ENCODE peak calls at places on chromosomes 4 and X, in six cellular contexts. One of them, this sample, is unnamed.

GRCh38 chr4:83390965-83391364 is 56.3 kb upstream of the HPSE start:
- DNase-seq in Right ventricle myocardium superior: no peak
- DNase-seq in BJ: no peak
- DNase-seq in HS-5: no peak
- DNase-seq in GM13977: no peak
- DNase-seq in uterus: no peak
- DNase-seq in this sample: no peak

GRCh38 chr4:13481569-13481968 is 2.6 kb downstream of the RAB28 start:
- DNase-seq in Right ventricle myocardium superior: no peak
- DNase-seq in BJ: no peak
- DNase-seq in GM13977: no peak
- DNase-seq in HS-5: no peak
- DNase-seq in uterus: no peak
- DNase-seq in this sample: peak

GRCh38 chrX:37986893-37987292 is 19.5 kb upstream of the SYTL5 start:
- DNase-seq in HS-5: peak
- DNase-seq in Right ventricle myocardium superior: no peak
- DNase-seq in uterus: no peak
- DNase-seq in GM13977: no peak
- DNase-seq in BJ: no peak
- DNase-seq in this sample: peak

GRCh38 chr4:75844151-75844662 is 58.0 kb downstream of the PPEF2 start:
- DNase-seq in uterus: peak
- DNase-seq in BJ: peak
- DNase-seq in GM13977: no peak
- DNase-seq in HS-5: peak
- DNase-seq in Right ventricle myocardium superior: no peak
- DNase-seq in this sample: peak

GRCh38 chr4:26212528-26212927 is 108.3 kb upstream of the RBPJ start:
- DNase-seq in Right ventricle myocardium superior: no peak
- DNase-seq in HS-5: no peak
- DNase-seq in uterus: no peak
- DNase-seq in GM13977: no peak
- DNase-seq in BJ: no peak
- DNase-seq in this sample: no peak

GRCh38 chr4:36278789-36279188 is 2.6 kb upstream of the DTHD1 start:
- DNase-seq in uterus: no peak
- DNase-seq in GM13977: peak
- DNase-seq in BJ: no peak
- DNase-seq in HS-5: no peak
- DNase-seq in Right ventricle myocardium superior: no peak
- DNase-seq in this sample: no peak

GRCh38 chrX:108439434-108439883 is at the start of gene COL4A5:
- DNase-seq in Right ventricle myocardium superior: peak
- DNase-seq in BJ: no peak
- DNase-seq in GM13977: no peak
- DNase-seq in HS-5: peak
- DNase-seq in uterus: peak
- DNase-seq in this sample: peak

GRCh38 chr4:7417639-7418038 is 17.1 kb downstream of the PSAPL1 start:
- DNase-seq in Right ventricle myocardium superior: peak
- DNase-seq in BJ: no peak
- DNase-seq in HS-5: no peak
- DNase-seq in GM13977: no peak
- DNase-seq in uterus: peak
- DNase-seq in this sample: no peak

GRCh38 chr4:147732516-147733193 is 767 bp downstream of the ARHGAP10 start:
- DNase-seq in BJ: no peak
- DNase-seq in HS-5: no peak
- DNase-seq in Right ventricle myocardium superior: peak
- DNase-seq in GM13977: peak
- DNase-seq in uterus: peak
- DNase-seq in this sample: no peak

GRCh38 chr4:117941611-117942010 is 92.7 kb upstream of the NDST3 start:
- DNase-seq in BJ: no peak
- DNase-seq in GM13977: no peak
- DNase-seq in HS-5: no peak
- DNase-seq in Right ventricle myocardium superior: no peak
- DNase-seq in uterus: no peak
- DNase-seq in this sample: no peak

GRCh38 chrX:140586951-140587350 is 82.1 kb upstream of the SOX3 start:
- DNase-seq in Right ventricle myocardium superior: no peak
- DNase-seq in GM13977: no peak
- DNase-seq in uterus: no peak
- DNase-seq in HS-5: no peak
- DNase-seq in BJ: no peak
- DNase-seq in this sample: no peak

GRCh38 chrX:126799059-126799458 is 20.5 kb upstream of the PRR32 start:
- DNase-seq in BJ: no peak
- DNase-seq in uterus: no peak
- DNase-seq in GM13977: no peak
- DNase-seq in HS-5: no peak
- DNase-seq in Right ventricle myocardium superior: no peak
- DNase-seq in this sample: no peak

GRCh38 chr4:137614491-137614890 is 82.2 kb upstream of the PCDH18 start:
- DNase-seq in GM13977: no peak
- DNase-seq in BJ: no peak
- DNase-seq in HS-5: no peak
- DNase-seq in Right ventricle myocardium superior: no peak
- DNase-seq in uterus: no peak
- DNase-seq in this sample: no peak

GRCh38 chr4:76341063-76341462 is 34.5 kb downstream of the STBD1 start:
- DNase-seq in HS-5: peak
- DNase-seq in GM13977: no peak
- DNase-seq in uterus: no peak
- DNase-seq in Right ventricle myocardium superior: no peak
- DNase-seq in BJ: peak
- DNase-seq in this sample: peak

GRCh38 chr4:35105486-35105885 is 1138.8 kb downstream of the ARAP2 start:
- DNase-seq in GM13977: no peak
- DNase-seq in BJ: no peak
- DNase-seq in uterus: no peak
- DNase-seq in HS-5: no peak
- DNase-seq in Right ventricle myocardium superior: no peak
- DNase-seq in this sample: no peak

This sample was measured in AG04449.